ENCODE peak calls at places on chromosomes 3 and 15, in nine cellular contexts. One of them, this sample, is unnamed.

GRCh38 chr3:101780661-101781060 is 1.6 kb downstream of the NXPE3 start:
- DNase-seq in IMR-90: peak
- DNase-seq in HCT116: no peak
- DNase-seq in sigmoid colon: no peak
- DNase-seq in upper lobe of left lung: peak
- DNase-seq in transverse colon: no peak
- DNase-seq in testis: peak
- DNase-seq in esophagus squamous epithelium: no peak
- DNase-seq in HepG2: peak
- DNase-seq in this sample: peak

GRCh38 chr15:98983333-98983732 is 24.3 kb downstream of the PGPEP1L start:
- DNase-seq in esophagus squamous epithelium: no peak
- DNase-seq in HepG2: no peak
- DNase-seq in HCT116: no peak
- DNase-seq in testis: peak
- DNase-seq in IMR-90: peak
- DNase-seq in transverse colon: peak
- DNase-seq in sigmoid colon: peak
- DNase-seq in upper lobe of left lung: peak
- DNase-seq in this sample: peak

GRCh38 chr3:117761992-117762944 is 1052.7 kb downstream of the TUSC7 start:
- DNase-seq in IMR-90: no peak
- DNase-seq in testis: peak
- DNase-seq in sigmoid colon: no peak
- DNase-seq in esophagus squamous epithelium: no peak
- DNase-seq in HepG2: no peak
- DNase-seq in HCT116: no peak
- DNase-seq in upper lobe of left lung: no peak
- DNase-seq in transverse colon: no peak
- DNase-seq in this sample: no peak

GRCh38 chr3:55330355-55330754 is 156.8 kb downstream of the WNT5A start:
- DNase-seq in HCT116: no peak
- DNase-seq in sigmoid colon: no peak
- DNase-seq in IMR-90: peak
- DNase-seq in esophagus squamous epithelium: no peak
- DNase-seq in testis: no peak
- DNase-seq in upper lobe of left lung: peak
- DNase-seq in HepG2: no peak
- DNase-seq in transverse colon: no peak
- DNase-seq in this sample: peak

GRCh38 chr15:101051291-101052030 is 132.3 kb downstream of the LRRK1 start:
- DNase-seq in sigmoid colon: peak
- DNase-seq in transverse colon: no peak
- DNase-seq in esophagus squamous epithelium: no peak
- DNase-seq in HepG2: no peak
- DNase-seq in testis: peak
- DNase-seq in IMR-90: no peak
- DNase-seq in upper lobe of left lung: no peak
- DNase-seq in HCT116: no peak
- DNase-seq in this sample: no peak

GRCh38 chr3:127542441-127542952 is 48.0 kb downstream of the TPRA1 start:
- DNase-seq in upper lobe of left lung: peak
- DNase-seq in IMR-90: no peak
- DNase-seq in sigmoid colon: no peak
- DNase-seq in HCT116: no peak
- DNase-seq in HepG2: peak
- DNase-seq in testis: no peak
- DNase-seq in esophagus squamous epithelium: no peak
- DNase-seq in transverse colon: peak
- DNase-seq in this sample: no peak

GRCh38 chr3:98557324-98558010 is 25.7 kb downstream of the GPR15 start:
- DNase-seq in esophagus squamous epithelium: no peak
- DNase-seq in HCT116: no peak
- DNase-seq in IMR-90: no peak
- DNase-seq in HepG2: no peak
- DNase-seq in upper lobe of left lung: no peak
- DNase-seq in transverse colon: no peak
- DNase-seq in testis: no peak
- DNase-seq in sigmoid colon: no peak
- DNase-seq in this sample: no peak

GRCh38 chr3:119310052-119310451 is 15.9 kb downstream of the ARHGAP31 start:
- DNase-seq in HepG2: no peak
- DNase-seq in esophagus squamous epithelium: no peak
- DNase-seq in IMR-90: peak
- DNase-seq in sigmoid colon: no peak
- DNase-seq in HCT116: no peak
- DNase-seq in transverse colon: no peak
- DNase-seq in upper lobe of left lung: no peak
- DNase-seq in testis: no peak
- DNase-seq in this sample: peak

GRCh38 chr3:194621947-194622346 is 11.3 kb downstream of the TMEM44 start:
- DNase-seq in upper lobe of left lung: no peak
- DNase-seq in testis: no peak
- DNase-seq in HepG2: no peak
- DNase-seq in esophagus squamous epithelium: no peak
- DNase-seq in IMR-90: no peak
- DNase-seq in transverse colon: no peak
- DNase-seq in HCT116: no peak
- DNase-seq in sigmoid colon: no peak
- DNase-seq in this sample: no peak

GRCh38 chr3:35965908-35966307 is 326.6 kb downstream of the ARPP21 start:
- DNase-seq in transverse colon: no peak
- DNase-seq in HepG2: no peak
- DNase-seq in testis: no peak
- DNase-seq in esophagus squamous epithelium: no peak
- DNase-seq in sigmoid colon: no peak
- DNase-seq in upper lobe of left lung: no peak
- DNase-seq in HCT116: no peak
- DNase-seq in IMR-90: peak
- DNase-seq in this sample: no peak

GRCh38 chr3:187696036-187696435 is 6.3 kb downstream of the RTP2 start:
- DNase-seq in HCT116: no peak
- DNase-seq in IMR-90: no peak
- DNase-seq in sigmoid colon: no peak
- DNase-seq in esophagus squamous epithelium: no peak
- DNase-seq in testis: no peak
- DNase-seq in upper lobe of left lung: no peak
- DNase-seq in HepG2: no peak
- DNase-seq in transverse colon: no peak
- DNase-seq in this sample: no peak

DNA sequence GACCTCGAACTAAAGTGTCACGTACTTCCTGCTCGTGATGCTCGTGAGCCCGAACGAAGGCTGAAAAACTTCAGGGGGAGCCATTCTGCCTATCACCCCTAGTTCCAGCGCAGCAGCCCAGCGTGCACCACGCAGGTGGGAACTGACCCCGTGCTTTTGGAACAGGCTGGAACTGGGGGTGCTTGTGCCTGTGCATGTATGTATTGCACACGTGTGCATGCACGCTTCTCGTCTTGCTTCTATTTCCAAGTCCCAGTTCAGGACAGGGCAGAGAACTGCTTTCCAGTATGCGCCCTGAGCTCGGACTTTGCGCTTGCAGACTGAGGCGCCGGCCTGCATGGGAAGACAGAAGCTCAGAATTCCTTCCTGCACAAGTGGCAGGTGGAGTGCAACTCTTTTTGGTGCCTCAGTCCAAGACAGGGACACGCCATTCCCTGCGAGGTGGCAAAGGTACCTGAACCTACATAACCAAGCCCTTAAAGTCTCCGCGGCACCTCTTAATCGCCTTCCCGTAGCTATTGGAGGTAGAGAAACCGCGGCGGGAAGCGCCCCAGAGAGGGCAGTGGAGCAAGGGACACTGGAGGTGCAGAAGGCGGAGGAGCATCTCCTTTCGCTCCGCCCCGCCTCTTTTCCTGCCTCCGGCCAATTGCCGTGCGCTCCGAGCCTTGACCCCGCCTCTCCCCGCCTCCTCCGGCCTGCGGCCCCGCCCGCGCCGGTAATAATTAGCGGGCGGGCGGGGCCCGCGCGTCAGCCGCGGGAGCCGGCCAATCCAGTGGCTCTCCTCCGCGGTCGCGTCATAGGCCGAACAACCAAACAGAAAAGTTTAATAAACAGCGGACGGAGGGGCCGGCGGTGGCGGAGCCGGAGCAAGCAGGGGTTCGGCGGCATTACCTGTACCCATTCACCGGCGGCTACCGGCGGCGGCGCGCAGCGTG is at the start of gene ZFAND6:
- DNase-seq in esophagus squamous epithelium: peak
- DNase-seq in HCT116: peak
- DNase-seq in IMR-90: peak
- DNase-seq in sigmoid colon: peak
- DNase-seq in testis: peak
- DNase-seq in HepG2: peak
- DNase-seq in transverse colon: peak
- DNase-seq in upper lobe of left lung: peak
- DNase-seq in this sample: peak
- TF ChIP-seq POLR2A in esophagus squamous epithelium: no peak
- TF ChIP-seq POLR2A in HCT116: peak
- TF ChIP-seq POLR2A in IMR-90: peak
- TF ChIP-seq POLR2A in sigmoid colon: peak
- TF ChIP-seq POLR2A in testis: peak
- TF ChIP-seq POLR2A in HepG2: peak
- TF ChIP-seq POLR2A in transverse colon: peak
- TF ChIP-seq POLR2A in upper lobe of left lung: peak
- TF ChIP-seq POLR2A in this sample: peak

GRCh38 chr3:50568947-50569749 is at the start of gene HEMK1:
- DNase-seq in esophagus squamous epithelium: peak
- DNase-seq in HepG2: peak
- DNase-seq in transverse colon: peak
- DNase-seq in upper lobe of left lung: peak
- DNase-seq in testis: peak
- DNase-seq in IMR-90: peak
- DNase-seq in sigmoid colon: peak
- DNase-seq in HCT116: peak
- DNase-seq in this sample: peak
- TF ChIP-seq POLR2A in esophagus squamous epithelium: no peak
- TF ChIP-seq POLR2A in HepG2: no peak
- TF ChIP-seq POLR2A in transverse colon: peak
- TF ChIP-seq POLR2A in upper lobe of left lung: peak
- TF ChIP-seq POLR2A in testis: no peak
- TF ChIP-seq POLR2A in IMR-90: peak
- TF ChIP-seq POLR2A in sigmoid colon: peak
- TF ChIP-seq POLR2A in HCT116: no peak
- TF ChIP-seq POLR2A in this sample: peak

DNA sequence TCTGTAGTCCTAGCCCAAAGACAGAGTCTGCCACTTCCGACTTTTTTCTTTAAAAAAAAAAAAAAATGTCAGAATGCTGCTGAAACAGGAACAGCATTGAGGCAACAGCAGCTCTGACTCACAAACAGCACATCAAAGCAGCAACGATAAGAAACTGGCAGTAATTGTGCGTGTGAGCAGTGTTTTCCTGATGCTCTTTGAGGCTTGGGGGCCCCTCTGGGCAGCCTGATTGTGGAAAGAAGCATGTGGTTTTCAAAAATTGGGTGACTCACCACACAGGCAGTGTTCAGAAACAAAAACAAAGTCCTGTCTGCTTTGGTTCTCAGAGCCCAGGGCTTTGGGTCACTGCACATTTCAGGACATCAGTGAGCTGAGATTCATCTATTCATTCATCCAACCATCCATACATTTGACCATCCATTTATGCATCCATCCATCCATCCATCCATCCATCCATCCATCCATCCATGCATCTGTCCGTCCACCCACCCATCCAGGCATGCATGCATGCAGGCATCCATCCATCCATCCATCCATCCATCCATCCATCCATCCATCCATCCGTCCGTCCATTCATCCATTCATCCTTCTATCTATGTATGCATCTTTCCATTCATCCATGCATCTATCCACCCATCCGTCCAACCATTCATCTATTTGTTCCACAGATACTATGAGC is 308.4 kb downstream of the RPLP1 start:
- DNase-seq in testis: peak
- DNase-seq in sigmoid colon: peak
- DNase-seq in transverse colon: peak
- DNase-seq in esophagus squamous epithelium: no peak
- DNase-seq in IMR-90: peak
- DNase-seq in upper lobe of left lung: peak
- DNase-seq in HepG2: peak
- DNase-seq in HCT116: peak
- DNase-seq in this sample: peak
- TF ChIP-seq POLR2A in testis: no peak
- TF ChIP-seq POLR2A in sigmoid colon: no peak
- TF ChIP-seq POLR2A in transverse colon: no peak
- TF ChIP-seq POLR2A in esophagus squamous epithelium: no peak
- TF ChIP-seq POLR2A in IMR-90: no peak
- TF ChIP-seq POLR2A in upper lobe of left lung: no peak
- TF ChIP-seq POLR2A in HepG2: no peak
- TF ChIP-seq POLR2A in HCT116: no peak
- TF ChIP-seq POLR2A in this sample: no peak

GRCh38 chr3:5250467-5251195 is 63.1 kb downstream of the EDEM1 start:
- DNase-seq in HepG2: peak
- DNase-seq in testis: no peak
- DNase-seq in sigmoid colon: no peak
- DNase-seq in esophagus squamous epithelium: no peak
- DNase-seq in HCT116: no peak
- DNase-seq in IMR-90: no peak
- DNase-seq in upper lobe of left lung: no peak
- DNase-seq in transverse colon: peak
- DNase-seq in this sample: no peak

GRCh38 chr3:5254281-5255048 is 67.0 kb downstream of the EDEM1 start:
- DNase-seq in upper lobe of left lung: no peak
- DNase-seq in IMR-90: no peak
- DNase-seq in HepG2: no peak
- DNase-seq in sigmoid colon: no peak
- DNase-seq in transverse colon: no peak
- DNase-seq in esophagus squamous epithelium: no peak
- DNase-seq in HCT116: no peak
- DNase-seq in testis: no peak
- DNase-seq in this sample: no peak

GRCh38 chr3:5245927-5246326 is 58.4 kb downstream of the EDEM1 start:
- DNase-seq in testis: no peak
- DNase-seq in sigmoid colon: no peak
- DNase-seq in esophagus squamous epithelium: no peak
- DNase-seq in upper lobe of left lung: no peak
- DNase-seq in transverse colon: no peak
- DNase-seq in HCT116: no peak
- DNase-seq in HepG2: no peak
- DNase-seq in IMR-90: no peak
- DNase-seq in this sample: no peak

GRCh38 chr3:5252111-5252510 is 64.6 kb downstream of the EDEM1 start:
- DNase-seq in HepG2: no peak
- DNase-seq in HCT116: no peak
- DNase-seq in testis: no peak
- DNase-seq in sigmoid colon: no peak
- DNase-seq in transverse colon: no peak
- DNase-seq in IMR-90: no peak
- DNase-seq in esophagus squamous epithelium: no peak
- DNase-seq in upper lobe of left lung: no peak
- DNase-seq in this sample: no peak

DNA sequence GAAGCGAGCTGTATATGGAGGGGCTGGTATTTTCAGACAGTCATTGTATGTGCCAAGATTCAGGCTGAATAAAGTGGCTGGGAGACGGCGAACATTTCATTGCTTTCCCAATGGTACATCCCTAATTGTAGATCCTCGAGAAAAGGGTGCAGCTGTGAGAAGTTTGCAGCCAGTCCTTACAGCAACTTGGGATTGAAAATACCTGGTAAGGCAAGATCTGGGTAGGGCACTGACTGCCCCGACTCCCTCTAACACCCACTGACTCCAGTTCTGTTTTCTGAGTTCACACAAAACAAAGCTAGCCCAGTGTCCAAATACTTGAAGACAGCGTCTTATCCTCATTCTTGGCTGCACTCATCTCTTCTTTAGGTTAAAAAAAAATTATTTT is 63.7 kb downstream of the EDEM1 start:
- DNase-seq in testis: no peak
- DNase-seq in sigmoid colon: no peak
- DNase-seq in HCT116: no peak
- DNase-seq in upper lobe of left lung: no peak
- DNase-seq in HepG2: no peak
- DNase-seq in IMR-90: no peak
- DNase-seq in esophagus squamous epithelium: no peak
- DNase-seq in transverse colon: no peak
- DNase-seq in this sample: no peak
- TF ChIP-seq POLR2A in testis: no peak
- TF ChIP-seq POLR2A in sigmoid colon: no peak
- TF ChIP-seq POLR2A in HCT116: no peak
- TF ChIP-seq POLR2A in upper lobe of left lung: no peak
- TF ChIP-seq POLR2A in HepG2: no peak
- TF ChIP-seq POLR2A in IMR-90: no peak
- TF ChIP-seq POLR2A in esophagus squamous epithelium: no peak
- TF ChIP-seq POLR2A in transverse colon: no peak
- TF ChIP-seq POLR2A in this sample: no peak